ENCODE peak calls at places on chromosomes 7 and 10, in seven cellular contexts. S is bronchial epithelial cell; R is astrocyte of the spinal cord; J is AG04450; U is activated T-helper 1 cell treated with anti-CD3 and anti-CD28 coated beads, Interleukin-12 subunit alpha, Interleukin-12 subunit beta, Interleukin-2, Interleukin-4 antibody, amounts not matched to agents 30 ng/mL and 10 ng/mL and 1 ng/mL, durations not matched to agents 14 hours and 24 hours and 36 hours; O is stimulated activated CD4-positive, alpha-beta T cell treated with anti-CD3 and anti-CD28 coated beads, Interleukin-2, amount 100 ng/mL, for 24 hours; F is activated naive CD4-positive, alpha-beta T cell. Z is an unnamed sample.

GRCh38 chr7:148912758-148913541 is 28.9 kb upstream of the EZH2 start:
- DNase-seq in S (peak; percentile 21), R (peak; percentile 6), J (no peak), U (peak; percentile 39), O (peak; percentile 44), F (no peak), Z (no peak)

GRCh38 chr7:94397721-94398120 is 3.0 kb downstream of the COL1A2 start:
- DNase-seq in S (no peak), R (peak; percentile 22), J (no peak), U (no peak), O (no peak), F (no peak), Z (no peak)

GRCh38 chr7:155618708-155619633 is 25.5 kb upstream of the RBM33 start:
- DNase-seq in S (no peak), R (peak; percentile 10), J (no peak), U (no peak), O (no peak), F (no peak), Z (peak; percentile 83)

GRCh38 chr7:1348096-1348835 is 111.0 kb downstream of the MICALL2 start:
- DNase-seq in S (no peak), R (no peak), J (no peak), U (no peak), O (no peak), F (no peak), Z (no peak)

GRCh38 chr7:22726345-22726848 is 603 bp upstream of the IL6 start:
- DNase-seq in S (peak; percentile 74), R (peak; percentile 92), J (peak; percentile 62), U (peak; percentile 46), O (peak; percentile 59), F (peak; percentile 12), Z (peak; percentile 91)

GRCh38 chr7:102832694-102833093 is 80.1 kb upstream of the LRRC17 start:
- DNase-seq in S (no peak), R (no peak), J (no peak), U (no peak), O (no peak), F (no peak), Z (peak; percentile 31)

GRCh38 chr10:110613996-110614495 is 30.1 kb upstream of the RBM20 start:
- DNase-seq in S (no peak), R (no peak), J (no peak), U (no peak), O (no peak), F (no peak), Z (no peak)

GRCh38 chr10:78524941-78525340 is 491.3 kb downstream of the RPS24 start:
- DNase-seq in S (no peak), R (no peak), J (no peak), U (no peak), O (no peak), F (no peak), Z (no peak)

GRCh38 chr10:16995867-16996529 is 133.6 kb downstream of the CUBN start:
- DNase-seq in S (no peak), R (peak; percentile 75), J (no peak), U (no peak), O (no peak), F (no peak), Z (peak; percentile 45)

GRCh38 chr7:102426268-102427031 is 6.9 kb upstream of the ORAI2 start:
- DNase-seq in S (no peak), R (no peak), J (no peak), U (peak; percentile 73), O (peak; percentile 76), F (no peak), Z (no peak)

GRCh38 chr7:46583606-46584005 is 662.5 kb upstream of the IGFBP3 start:
- DNase-seq in S (peak; percentile 75), R (no peak), J (no peak), U (no peak), O (no peak), F (no peak), Z (peak; percentile 85)

GRCh38 chr7:42932861-42933591 is 850 bp downstream of the MRPL32 start:
- DNase-seq in S (no peak), R (peak; percentile 47), J (no peak), U (no peak), O (no peak), F (no peak), Z (no peak)

GRCh38 chr10:98586096-98586495 is 139.4 kb upstream of the HPS1 start:
- DNase-seq in S (no peak), R (no peak), J (no peak), U (no peak), O (no peak), F (no peak), Z (no peak)

GRCh38 chr10:34664706-34665105 is 150.4 kb downstream of the PARD3 start:
- DNase-seq in S (peak; percentile 98), R (no peak), J (no peak), U (no peak), O (no peak), F (no peak), Z (no peak)

GRCh38 chr10:124602121-124602561 is 140.5 kb downstream of the LHPP start:
- DNase-seq in S (no peak), R (no peak), J (no peak), U (no peak), O (no peak), F (no peak), Z (no peak)

GRCh38 chr10:3502606-3503005 is 282.4 kb downstream of the KLF6 start:
- DNase-seq in S (peak; percentile 32), R (no peak), J (no peak), U (no peak), O (no peak), F (no peak), Z (no peak)

GRCh38 chr7:130740617-130741016 is 6.6 kb upstream of the KLF14 start:
- DNase-seq in S (no peak), R (no peak), J (no peak), U (no peak), O (no peak), F (no peak), Z (no peak)

GRCh38 chr7:129605960-129606644 is 5.4 kb upstream of the NRF1 start:
- DNase-seq in S (peak; percentile 10), R (no peak), J (no peak), U (no peak), O (no peak), F (no peak), Z (no peak)

GRCh38 chr10:79022565-79023488 is 45.9 kb upstream of the ZMIZ1 start:
- DNase-seq in S (no peak), R (peak; percentile 13), J (no peak), U (no peak), O (peak; percentile 11), F (no peak), Z (no peak)

GRCh38 chr10:71971311-71971731 is 7.1 kb downstream of the CHST3 start:
- DNase-seq in S (peak; percentile 74), R (no peak), J (no peak), U (no peak), O (no peak), F (no peak), Z (no peak)

GRCh38 chr7:51069411-51070083 is 247.1 kb downstream of the COBL start:
- DNase-seq in S (peak; percentile 82), R (no peak), J (no peak), U (no peak), O (no peak), F (no peak), Z (no peak)

GRCh38 chr7:139776486-139777303 is 1.1 kb downstream of the HIPK2 start:
- DNase-seq in S (peak; percentile 39), R (peak; percentile 76), J (no peak), U (no peak), O (peak; percentile 26), F (peak; percentile 11), Z (peak; percentile 46)

GRCh38 chr10:98354491-98354890 is 60.5 kb downstream of the PYROXD2 start:
- DNase-seq in S (no peak), R (no peak), J (no peak), U (no peak), O (no peak), F (no peak), Z (no peak)

GRCh38 chr10:59177031-59177861 is 803 bp downstream of the PHYHIPL start:
- DNase-seq in S (peak; percentile 82), R (peak; percentile 89), J (peak; percentile 45), U (no peak), O (no peak), F (no peak), Z (peak; percentile 75)

GRCh38 chr7:1920266-1920681 is 250.2 kb downstream of the ELFN1 start:
- DNase-seq in S (no peak), R (no peak), J (no peak), U (peak; percentile 30), O (peak; percentile 40), F (no peak), Z (no peak)

GRCh38 chr7:135712182-135712782 is 15.7 kb downstream of the SLC13A4 start:
- DNase-seq in S (no peak), R (no peak), J (no peak), U (no peak), O (no peak), F (no peak), Z (peak; percentile 59)

GRCh38 chr10:31149835-31150512 is 118.3 kb upstream of the ZNF438 start:
- DNase-seq in S (peak; percentile 43), R (no peak), J (no peak), U (no peak), O (no peak), F (no peak), Z (no peak)

GRCh38 chr7:112081778-112082177 is 124.4 kb downstream of the DOCK4 start:
- DNase-seq in S (no peak), R (no peak), J (no peak), U (no peak), O (no peak), F (no peak), Z (no peak)

GRCh38 chr10:108783897-108784296 is 1139.4 kb downstream of the XPNPEP1 start:
- DNase-seq in S (peak; percentile 39), R (peak; percentile 50), J (no peak), U (no peak), O (peak; percentile 6), F (no peak), Z (peak; percentile 31)

GRCh38 chr10:27687326-27687725 is 58.3 kb downstream of the MKX start:
- DNase-seq in S (no peak), R (peak; percentile 43), J (no peak), U (no peak), O (no peak), F (no peak), Z (no peak)

GRCh38 chr7:115724400-115725056 is 306.0 kb downstream of the TFEC start:
- DNase-seq in S (peak; percentile 34), R (no peak), J (no peak), U (no peak), O (no peak), F (no peak), Z (peak; percentile 10)

GRCh38 chr7:148856035-148856881 is 27.8 kb downstream of the EZH2 start:
- DNase-seq in S (peak; percentile 60), R (peak; percentile 34), J (no peak), U (peak; percentile 16), O (peak; percentile 29), F (peak; percentile 1), Z (peak; percentile 19)

GRCh38 chr10:44932338-44933116 is 21.4 kb downstream of the TMEM72 start:
- DNase-seq in S (peak; percentile 54), R (peak; percentile 74), J (peak; percentile 63), U (peak; percentile 77), O (peak; percentile 91), F (peak; percentile 71), Z (peak; percentile 72)